ENCODE peak calls at places on chromosomes 2 and 18, in eight cellular contexts. B, J, F, W, A, P, E and G are unnamed samples.

GRCh38 chr2:42351864-42352263 is 9.2 kb downstream of the COX7A2L start:
- DNase-seq in P (no peak), B (no peak), F (no peak), W (no peak), E (no peak), A (no peak), J (no peak), G (no peak)

GRCh38 chr2:223870840-223871618 is 33.6 kb upstream of the AP1S3 start:
- DNase-seq in J (peak), A (no peak), B (no peak), P (no peak), E (no peak), F (no peak), W (no peak), G (no peak)

GRCh38 chr2:44191739-44192138 is 23.1 kb downstream of the PPM1B start:
- DNase-seq in F (no peak), W (no peak), J (no peak), P (no peak), E (no peak), A (no peak), B (no peak), G (peak)

GRCh38 chr2:148614024-148614331 is 30.6 kb upstream of the EPC2 start:
- DNase-seq in F (no peak), W (peak), E (no peak), J (no peak), A (no peak), P (no peak), B (no peak), G (no peak)

GRCh38 chr18:24846133-24846532 is 385.7 kb downstream of the HRH4 start:
- DNase-seq in P (no peak), J (no peak), W (no peak), F (no peak), B (no peak), E (no peak), A (no peak), G (no peak)

GRCh38 chr2:26035110-26035728 is 1.3 kb downstream of the RAB10 start:
- DNase-seq in P (no peak), W (no peak), A (no peak), E (no peak), J (no peak), B (no peak), F (no peak), G (no peak)

GRCh38 chr2:23350026-23350791 is 34.8 kb upstream of the KLHL29 start:
- DNase-seq in P (no peak), J (no peak), B (no peak), E (no peak), F (no peak), A (no peak), W (no peak), G (no peak)

GRCh38 chr2:226796012-226796839 is 3.4 kb downstream of the IRS1 start:
- DNase-seq in F (no peak), A (no peak), P (no peak), J (no peak), W (peak), B (no peak), E (no peak), G (no peak)

GRCh38 chr2:157559061-157559460 is 69.6 kb downstream of the ACVR1C start:
- DNase-seq in P (no peak), F (no peak), A (no peak), E (no peak), B (no peak), J (no peak), W (no peak), G (no peak)

GRCh38 chr2:140128909-140129308 is 1348.7 kb upstream of the NXPH2 start:
- DNase-seq in B (no peak), P (no peak), A (no peak), F (no peak), J (no peak), W (no peak), E (no peak), G (no peak)

GRCh38 chr18:71209944-71210343 is 921.1 kb downstream of the SOCS6 start:
- DNase-seq in F (no peak), W (no peak), E (no peak), B (no peak), A (no peak), J (no peak), P (no peak), G (no peak)

GRCh38 chr2:74148457-74149248 is 941 bp upstream of the BOLA3 start:
- DNase-seq in A (no peak), E (no peak), W (no peak), B (no peak), F (no peak), J (no peak), P (no peak), G (no peak)

GRCh38 chr2:9392895-9393757 is 30.2 kb downstream of the ITGB1BP1 start:
- DNase-seq in P (no peak), W (peak), B (no peak), F (no peak), J (no peak), A (no peak), E (no peak), G (no peak)

GRCh38 chr18:22378672-22379282 is 38.9 kb downstream of the CTAGE1 start:
- DNase-seq in J (no peak), A (no peak), B (peak), P (no peak), F (peak), E (peak), W (peak), G (no peak)

GRCh38 chr2:111236027-111236426 is 115.3 kb downstream of the BCL2L11 start:
- DNase-seq in E (no peak), P (peak), A (no peak), B (peak), W (peak), J (no peak), F (no peak), G (no peak)

GRCh38 chr2:85933753-85934594 is 45.2 kb upstream of the ST3GAL5 start:
- DNase-seq in J (peak), W (peak), A (no peak), P (no peak), F (no peak), E (peak), B (no peak), G (no peak)

GRCh38 chr2:31271851-31272267 is 37.9 kb downstream of the EHD3 start:
- DNase-seq in B (no peak), P (no peak), A (no peak), F (no peak), W (no peak), J (peak), E (no peak), G (no peak)

GRCh38 chr2:155690785-155691184 is 641.7 kb downstream of the NR4A2 start:
- DNase-seq in E (no peak), W (no peak), P (no peak), A (no peak), J (no peak), F (no peak), B (no peak), G (no peak)

GRCh38 chr18:45738660-45739059 is 14.7 kb downstream of the SLC14A1 start:
- DNase-seq in P (no peak), E (no peak), W (no peak), A (no peak), J (no peak), B (no peak), F (no peak), G (no peak)

GRCh38 chr2:27278010-27278409 is 2.8 kb downstream of the DNAJC5G start:
- DNase-seq in J (no peak), B (no peak), A (no peak), F (no peak), E (no peak), P (no peak), W (peak), G (no peak)

GRCh38 chr18:250685-251084 is 17.2 kb downstream of the THOC1 start:
- DNase-seq in P (no peak), E (no peak), F (no peak), A (no peak), W (no peak), B (no peak), J (no peak), G (no peak)

GRCh38 chr2:160279813-160280465 is 79.9 kb upstream of the ITGB6 start:
- DNase-seq in F (no peak), E (no peak), W (no peak), J (no peak), B (no peak), A (no peak), P (no peak), G (no peak)

GRCh38 chr2:74379851-74380789 is at the start of gene DCTN1:
- DNase-seq in P (no peak), B (peak), J (peak), F (no peak), A (no peak), W (peak), E (peak), G (no peak)

GRCh38 chr2:224691563-224691962 is 24.6 kb downstream of the CCDC195 start:
- DNase-seq in J (no peak), F (no peak), A (no peak), B (no peak), P (no peak), E (no peak), W (no peak), G (no peak)

GRCh38 chr2:218853766-218854165 is 5.8 kb upstream of the WNT6 start:
- DNase-seq in P (no peak), F (no peak), E (peak), A (no peak), B (peak), J (no peak), W (no peak), G (no peak)

GRCh38 chr2:209476367-209477191 is 52.7 kb downstream of the MAP2 start:
- DNase-seq in J (no peak), F (no peak), W (peak), B (peak), P (no peak), E (peak), A (no peak), G (no peak)

GRCh38 chr2:83461135-83461534 is 997.9 kb downstream of the SUCLG1 start:
- DNase-seq in E (no peak), F (no peak), J (no peak), B (no peak), P (no peak), A (no peak), W (no peak), G (no peak)

GRCh38 chr2:28717339-28717758 is 34.3 kb upstream of the PPP1CB start:
- DNase-seq in J (no peak), A (peak), F (peak), P (peak), B (no peak), E (peak), W (peak), G (no peak)

DNA sequence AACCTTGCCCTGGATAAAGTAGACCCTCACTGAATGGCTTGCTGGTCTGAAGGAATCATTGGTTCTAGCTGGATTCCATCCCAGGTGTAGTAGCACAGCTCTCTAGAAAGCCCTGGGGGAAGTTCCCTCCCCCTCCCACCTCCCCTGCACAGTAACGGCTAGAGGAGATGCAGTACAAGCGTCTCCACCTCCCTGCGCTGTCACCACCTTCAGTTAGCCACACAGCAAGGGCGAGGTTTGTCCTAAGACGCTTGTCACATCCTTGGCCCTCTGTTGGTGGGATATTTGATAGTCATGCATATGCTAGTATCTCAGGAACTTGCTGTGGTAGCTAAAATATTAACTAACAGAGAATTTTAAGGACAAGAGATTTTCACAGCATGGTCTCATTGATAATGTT is 19.3 kb downstream of the TRAPPC12 start:
- DNase-seq in A (no peak), E (no peak), P (no peak), B (no peak), W (no peak), F (no peak), J (no peak), G (no peak)
- TF ChIP-seq CTCF in A (no peak), E (no peak), P (no peak), B (peak), W (no peak), F (no peak), J (no peak), G (no peak)

DNA sequence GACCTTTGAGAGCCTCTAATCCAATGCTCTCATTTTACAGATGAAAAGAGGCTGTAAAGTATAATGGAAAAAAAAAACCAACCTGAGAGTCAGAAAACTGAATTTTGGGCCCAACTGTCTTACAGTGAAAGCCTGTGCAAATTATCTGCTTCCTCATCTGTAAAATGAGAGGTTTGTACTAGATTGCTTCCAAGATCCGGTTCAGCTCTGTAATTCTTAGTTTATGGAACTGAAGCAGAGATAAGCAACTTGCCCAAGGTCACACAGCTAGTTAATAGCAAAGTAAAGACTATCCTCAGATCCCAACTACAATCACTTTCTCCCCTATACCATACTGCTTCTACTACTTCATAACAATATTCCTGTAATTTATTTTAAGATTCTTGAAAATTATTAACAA is 6.3 kb downstream of the TLK1 start:
- DNase-seq in J (no peak), W (no peak), F (no peak), P (no peak), E (no peak), B (no peak), A (no peak), G (no peak)
- H3K4me3 ChIP-seq in J (no peak), W (no peak), F (no peak), P (no peak), E (no peak), B (no peak), A (no peak), G (no peak)

DNA sequence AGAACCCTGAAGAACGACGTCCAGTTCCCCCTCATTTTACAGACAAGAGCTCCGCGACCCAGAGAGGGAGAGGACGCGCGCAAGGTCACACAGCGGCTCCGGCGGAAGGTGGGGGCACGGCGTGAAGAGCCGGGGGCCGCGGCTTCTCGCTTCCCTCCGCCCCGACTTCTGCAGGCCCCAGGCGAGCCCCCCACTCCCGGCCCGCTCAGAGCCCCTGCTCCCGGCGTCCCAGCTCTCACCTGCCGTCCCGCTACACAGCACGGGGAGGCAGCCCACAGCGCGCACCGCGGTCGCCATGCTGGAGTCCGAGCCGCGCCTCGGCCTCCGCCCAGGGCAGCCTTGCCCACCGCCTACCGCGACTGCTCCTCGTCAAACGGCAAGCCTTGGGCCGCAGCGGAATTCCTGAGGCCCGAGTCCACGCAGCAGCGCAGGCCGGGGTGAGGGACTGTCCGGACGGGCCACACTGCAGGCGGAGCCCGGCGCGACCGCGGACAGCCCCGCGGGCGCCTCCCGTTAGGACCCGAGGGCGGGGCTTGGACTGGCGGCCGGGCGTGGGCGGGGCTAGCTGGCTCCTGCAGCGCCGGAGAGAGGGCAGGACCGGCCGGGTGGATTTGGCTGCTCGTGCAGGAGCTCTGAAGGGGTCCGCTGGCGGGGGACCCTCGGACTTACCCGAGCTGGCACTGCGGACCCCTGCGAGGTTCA is at the start of gene MRPS5:
- DNase-seq in F (peak), P (peak), B (peak), J (peak), E (peak), W (peak), A (peak), G (peak)
- TF ChIP-seq CTCF in F (no peak), P (no peak), B (no peak), J (peak), E (peak), W (no peak), A (no peak), G (no peak)

DNA sequence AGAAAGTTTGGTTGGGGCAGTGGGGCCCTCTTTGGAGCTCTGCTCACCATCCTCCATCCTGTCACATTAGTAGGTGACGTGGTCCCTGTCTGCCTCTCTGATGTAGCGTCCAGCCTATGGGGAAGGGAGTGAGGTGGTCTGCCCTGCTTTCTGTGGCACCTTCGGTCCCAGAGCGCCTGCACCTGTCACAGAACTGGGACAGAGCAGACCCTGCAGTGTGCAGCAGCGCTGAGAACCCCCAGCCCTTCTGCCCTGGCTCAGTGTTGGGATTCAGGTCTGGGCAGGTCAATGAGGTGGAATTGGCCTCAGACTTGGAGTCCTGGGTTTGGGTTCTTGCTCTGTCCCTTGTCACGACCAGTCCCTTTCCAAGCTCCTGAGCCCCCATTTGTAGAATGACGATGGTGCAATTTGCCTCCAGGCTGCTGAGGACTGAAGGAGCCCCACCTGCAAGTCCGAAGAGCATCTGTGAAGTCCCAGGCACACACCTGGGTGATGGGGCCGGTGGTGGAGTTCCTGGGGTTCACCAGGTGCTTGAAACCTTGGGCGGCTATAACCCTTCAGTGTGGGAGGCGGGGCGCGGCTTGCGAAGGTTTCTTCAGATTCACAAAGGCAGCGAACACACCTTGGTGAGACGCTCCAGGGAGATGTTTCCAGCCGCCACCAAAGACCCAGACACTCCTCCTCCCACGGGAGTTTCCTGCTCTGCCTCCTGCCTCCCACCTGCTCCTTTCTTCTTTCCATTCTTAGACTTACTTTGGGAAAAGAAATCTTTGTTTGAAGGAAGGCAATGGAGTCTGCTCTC is 265.4 kb upstream of the HDAC4 start:
- DNase-seq in E (no peak), A (no peak), F (no peak), B (no peak), J (no peak), W (no peak), P (no peak), G (no peak)
- H3K4me3 ChIP-seq in E (no peak), A (no peak), F (no peak), B (no peak), J (no peak), W (no peak), P (no peak), G (no peak)

GRCh38 chr2:161576421-161576820 is 47.8 kb upstream of the SLC4A10 start:
- DNase-seq in P (no peak), W (no peak), E (no peak), A (no peak), F (peak), J (no peak), B (peak), G (no peak)

GRCh38 chr2:161571051-161571429 is 53.2 kb upstream of the SLC4A10 start:
- DNase-seq in W (no peak), F (no peak), B (no peak), J (no peak), A (no peak), P (no peak), E (no peak), G (no peak)

GRCh38 chr2:161564906-161565305 is 59.3 kb upstream of the SLC4A10 start:
- DNase-seq in W (no peak), A (no peak), J (no peak), E (no peak), F (no peak), P (no peak), B (no peak), G (no peak)

GRCh38 chr2:161569401-161569800 is 54.8 kb upstream of the SLC4A10 start:
- DNase-seq in J (no peak), E (no peak), F (no peak), W (no peak), A (no peak), P (no peak), B (no peak), G (no peak)

DNA sequence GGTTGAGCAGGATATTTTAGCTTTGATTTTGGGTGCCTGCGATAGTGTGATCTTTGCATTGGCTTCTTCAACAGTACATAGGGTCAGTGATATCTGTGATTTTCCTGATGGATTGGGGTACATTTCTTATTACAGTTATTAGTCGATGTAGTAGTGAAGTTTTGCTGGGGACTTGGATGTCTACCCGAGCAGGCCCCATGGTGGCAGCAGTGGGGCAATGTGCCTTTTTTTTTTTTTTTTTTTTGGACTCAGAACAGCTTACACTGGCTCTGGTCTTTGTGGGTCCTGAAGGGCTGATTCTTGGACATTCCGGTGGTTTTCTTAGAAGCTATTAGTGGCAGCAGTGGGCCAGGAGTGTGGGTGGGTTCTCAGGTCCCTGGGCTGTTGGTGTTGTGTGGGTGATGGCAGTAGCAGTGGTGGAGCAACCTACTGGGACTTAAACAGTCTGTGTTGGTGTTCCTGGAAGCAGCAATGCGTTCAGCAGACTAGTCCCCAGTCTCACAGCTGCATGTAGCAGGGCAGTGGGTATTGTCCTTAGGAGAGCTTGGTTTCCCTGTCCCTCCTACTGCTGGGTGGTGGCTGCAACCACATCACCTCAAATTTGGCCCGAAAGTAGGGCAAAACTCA is 53.7 kb upstream of the SLC4A10 start:
- DNase-seq in E (no peak), J (no peak), B (no peak), F (no peak), P (no peak), W (no peak), A (no peak), G (no peak)
- TF ChIP-seq CTCF in E (no peak), J (peak), B (peak), F (peak), P (no peak), W (no peak), A (no peak), G (peak)